ENCODE peak calls at places on chromosomes 4 and X, in six cellular contexts. One of them, this sample, is unnamed.

GRCh38 chr4:158710814-158711213 is 12.4 kb downstream of the PPID start:
- DNase-seq in cardiac muscle cell: no peak
- DNase-seq in neural crest cell: no peak
- DNase-seq in PC-9: no peak
- DNase-seq in astrocyte of the cerebellum: no peak
- DNase-seq in foreskin keratinocyte: no peak
- DNase-seq in this sample: no peak

GRCh38 chr4:121574618-121575017 is 122.2 kb downstream of the ANXA5 start:
- DNase-seq in cardiac muscle cell: no peak
- DNase-seq in neural crest cell: no peak
- DNase-seq in PC-9: no peak
- DNase-seq in astrocyte of the cerebellum: no peak
- DNase-seq in foreskin keratinocyte: no peak
- DNase-seq in this sample: no peak

GRCh38 chr4:81405900-81406401 is 65.8 kb downstream of the RASGEF1B start:
- DNase-seq in cardiac muscle cell: peak; percentile 86
- DNase-seq in neural crest cell: peak; percentile 58
- DNase-seq in PC-9: peak; percentile 8
- DNase-seq in astrocyte of the cerebellum: peak; percentile 70
- DNase-seq in foreskin keratinocyte: peak; percentile 63
- DNase-seq in this sample: peak; percentile 39

GRCh38 chr4:135839712-135840111 is 1638.1 kb upstream of the PABPC4L start:
- DNase-seq in cardiac muscle cell: no peak
- DNase-seq in neural crest cell: no peak
- DNase-seq in PC-9: no peak
- DNase-seq in astrocyte of the cerebellum: no peak
- DNase-seq in foreskin keratinocyte: no peak
- DNase-seq in this sample: no peak

GRCh38 chr4:15882675-15883086 is 55.9 kb downstream of the FGFBP1 start:
- DNase-seq in cardiac muscle cell: peak; percentile 81
- DNase-seq in neural crest cell: peak; percentile 37
- DNase-seq in PC-9: peak; percentile 51
- DNase-seq in astrocyte of the cerebellum: peak; percentile 82
- DNase-seq in foreskin keratinocyte: peak; percentile 74
- DNase-seq in this sample: peak; percentile 41

GRCh38 chrX:150362599-150363481 is at the start of gene MAMLD1:
- DNase-seq in cardiac muscle cell: peak; percentile 37
- DNase-seq in neural crest cell: peak; percentile 33
- DNase-seq in PC-9: peak; percentile 75
- DNase-seq in astrocyte of the cerebellum: no peak
- DNase-seq in foreskin keratinocyte: peak; percentile 51
- DNase-seq in this sample: peak; percentile 53

GRCh38 chr4:17726911-17727310 is 54.5 kb downstream of the FAM184B start:
- DNase-seq in cardiac muscle cell: no peak
- DNase-seq in neural crest cell: no peak
- DNase-seq in PC-9: no peak
- DNase-seq in astrocyte of the cerebellum: no peak
- DNase-seq in foreskin keratinocyte: peak; percentile 44
- DNase-seq in this sample: no peak

GRCh38 chrX:768596-768995 is 138.0 kb downstream of the SHOX start:
- DNase-seq in cardiac muscle cell: no peak
- DNase-seq in neural crest cell: no peak
- DNase-seq in PC-9: no peak
- DNase-seq in astrocyte of the cerebellum: no peak
- DNase-seq in foreskin keratinocyte: no peak
- DNase-seq in this sample: no peak

GRCh38 chr4:137981277-137981676 is 260.9 kb downstream of the SLC7A11 start:
- DNase-seq in cardiac muscle cell: no peak
- DNase-seq in neural crest cell: no peak
- DNase-seq in PC-9: no peak
- DNase-seq in astrocyte of the cerebellum: no peak
- DNase-seq in foreskin keratinocyte: peak; percentile 47
- DNase-seq in this sample: no peak

GRCh38 chr4:137909910-137910309 is 332.2 kb downstream of the SLC7A11 start:
- DNase-seq in cardiac muscle cell: peak; percentile 55
- DNase-seq in neural crest cell: no peak
- DNase-seq in PC-9: no peak
- DNase-seq in astrocyte of the cerebellum: no peak
- DNase-seq in foreskin keratinocyte: no peak
- DNase-seq in this sample: no peak

GRCh38 chr4:150960818-150961217 is 54.3 kb downstream of the LRBA start:
- DNase-seq in cardiac muscle cell: no peak
- DNase-seq in neural crest cell: no peak
- DNase-seq in PC-9: no peak
- DNase-seq in astrocyte of the cerebellum: no peak
- DNase-seq in foreskin keratinocyte: peak; percentile 45
- DNase-seq in this sample: no peak

GRCh38 chrX:63922221-63922620 is 137.2 kb upstream of the ARHGEF9 start:
- DNase-seq in cardiac muscle cell: no peak
- DNase-seq in neural crest cell: no peak
- DNase-seq in PC-9: no peak
- DNase-seq in astrocyte of the cerebellum: no peak
- DNase-seq in foreskin keratinocyte: peak; percentile 45
- DNase-seq in this sample: no peak

GRCh38 chr4:85318415-85318814 is 156.5 kb upstream of the ARHGAP24 start:
- DNase-seq in cardiac muscle cell: no peak
- DNase-seq in neural crest cell: no peak
- DNase-seq in PC-9: no peak
- DNase-seq in astrocyte of the cerebellum: no peak
- DNase-seq in foreskin keratinocyte: peak; percentile 78
- DNase-seq in this sample: no peak

GRCh38 chrX:146456058-146456457 is 353.5 kb upstream of the CXorf51B start:
- DNase-seq in cardiac muscle cell: no peak
- DNase-seq in neural crest cell: no peak
- DNase-seq in PC-9: no peak
- DNase-seq in astrocyte of the cerebellum: no peak
- DNase-seq in foreskin keratinocyte: no peak
- DNase-seq in this sample: no peak

GRCh38 chr4:143606470-143606869 is 93.0 kb downstream of the SMARCA5 start:
- DNase-seq in cardiac muscle cell: no peak
- DNase-seq in neural crest cell: no peak
- DNase-seq in PC-9: no peak
- DNase-seq in astrocyte of the cerebellum: no peak
- DNase-seq in foreskin keratinocyte: no peak
- DNase-seq in this sample: no peak

GRCh38 chr4:40769266-40769665 is 19.5 kb downstream of the NSUN7 start:
- DNase-seq in cardiac muscle cell: no peak
- DNase-seq in neural crest cell: no peak
- DNase-seq in PC-9: no peak
- DNase-seq in astrocyte of the cerebellum: peak; percentile 46
- DNase-seq in foreskin keratinocyte: no peak
- DNase-seq in this sample: no peak

GRCh38 chr4:186593587-186593973 is 38.2 kb upstream of the MTNR1A start:
- DNase-seq in cardiac muscle cell: no peak
- DNase-seq in neural crest cell: no peak
- DNase-seq in PC-9: no peak
- DNase-seq in astrocyte of the cerebellum: no peak
- DNase-seq in foreskin keratinocyte: no peak
- DNase-seq in this sample: no peak

GRCh38 chr4:90281956-90282355 is 154.8 kb downstream of the CCSER1 start:
- DNase-seq in cardiac muscle cell: no peak
- DNase-seq in neural crest cell: no peak
- DNase-seq in PC-9: no peak
- DNase-seq in astrocyte of the cerebellum: no peak
- DNase-seq in foreskin keratinocyte: no peak
- DNase-seq in this sample: no peak

GRCh38 chr4:1075809-1076524 is 37.4 kb downstream of the RNF212 start:
- DNase-seq in cardiac muscle cell: no peak
- DNase-seq in neural crest cell: no peak
- DNase-seq in PC-9: no peak
- DNase-seq in astrocyte of the cerebellum: no peak
- DNase-seq in foreskin keratinocyte: peak; percentile 53
- DNase-seq in this sample: no peak

GRCh38 chrX:48826135-48826875 is at the start of gene ERAS:
- DNase-seq in cardiac muscle cell: no peak
- DNase-seq in neural crest cell: no peak
- DNase-seq in PC-9: no peak
- DNase-seq in astrocyte of the cerebellum: no peak
- DNase-seq in foreskin keratinocyte: no peak
- DNase-seq in this sample: no peak

GRCh38 chrX:129932792-129933321 is 26.9 kb downstream of the UTP14A start:
- DNase-seq in cardiac muscle cell: no peak
- DNase-seq in neural crest cell: no peak
- DNase-seq in PC-9: peak; percentile 35
- DNase-seq in astrocyte of the cerebellum: no peak
- DNase-seq in foreskin keratinocyte: no peak
- DNase-seq in this sample: peak; percentile 35

GRCh38 chr4:145812902-145813301 is 125.7 kb downstream of the ZNF827 start:
- DNase-seq in cardiac muscle cell: no peak
- DNase-seq in neural crest cell: no peak
- DNase-seq in PC-9: peak; percentile 59
- DNase-seq in astrocyte of the cerebellum: no peak
- DNase-seq in foreskin keratinocyte: peak; percentile 96
- DNase-seq in this sample: no peak

GRCh38 chr4:125689839-125690238 is 375.1 kb downstream of the FAT4 start:
- DNase-seq in cardiac muscle cell: no peak
- DNase-seq in neural crest cell: no peak
- DNase-seq in PC-9: no peak
- DNase-seq in astrocyte of the cerebellum: no peak
- DNase-seq in foreskin keratinocyte: no peak
- DNase-seq in this sample: no peak

GRCh38 chr4:107835409-107835808 is 10.7 kb downstream of the SGMS2 start:
- DNase-seq in cardiac muscle cell: no peak
- DNase-seq in neural crest cell: no peak
- DNase-seq in PC-9: no peak
- DNase-seq in astrocyte of the cerebellum: no peak
- DNase-seq in foreskin keratinocyte: no peak
- DNase-seq in this sample: no peak

GRCh38 chrX:24219320-24219719 is 69.8 kb downstream of the ZFX start:
- DNase-seq in cardiac muscle cell: no peak
- DNase-seq in neural crest cell: no peak
- DNase-seq in PC-9: no peak
- DNase-seq in astrocyte of the cerebellum: no peak
- DNase-seq in foreskin keratinocyte: no peak
- DNase-seq in this sample: no peak

DNA sequence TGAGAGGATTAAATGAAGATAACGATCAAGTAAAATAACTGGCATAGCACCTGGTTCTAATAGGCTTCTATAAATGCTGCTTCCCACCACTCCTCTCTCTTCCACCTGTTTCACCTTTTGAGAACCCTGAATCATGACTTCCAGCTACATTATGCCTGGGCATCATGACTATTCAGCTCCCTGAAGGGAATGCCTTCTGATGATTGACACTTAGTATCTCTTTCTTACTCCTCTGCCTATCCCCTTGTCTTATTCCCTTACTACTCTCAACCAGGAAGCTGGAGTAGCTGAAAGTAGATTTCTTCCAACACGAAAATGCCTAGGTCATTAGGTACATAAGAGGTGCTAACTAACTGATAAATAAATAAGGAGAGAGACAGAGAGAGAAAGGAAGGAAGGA is 24.7 kb upstream of the CXCL8 start:
- DNase-seq in cardiac muscle cell: no peak
- DNase-seq in neural crest cell: no peak
- DNase-seq in PC-9: no peak
- DNase-seq in astrocyte of the cerebellum: no peak
- DNase-seq in foreskin keratinocyte: no peak
- DNase-seq in this sample: no peak
- TF ChIP-seq CTCF in cardiac muscle cell: no peak
- TF ChIP-seq CTCF in neural crest cell: no peak
- TF ChIP-seq CTCF in PC-9: no peak
- TF ChIP-seq CTCF in astrocyte of the cerebellum: no peak
- TF ChIP-seq CTCF in foreskin keratinocyte: no peak
- TF ChIP-seq CTCF in this sample: no peak

DNA sequence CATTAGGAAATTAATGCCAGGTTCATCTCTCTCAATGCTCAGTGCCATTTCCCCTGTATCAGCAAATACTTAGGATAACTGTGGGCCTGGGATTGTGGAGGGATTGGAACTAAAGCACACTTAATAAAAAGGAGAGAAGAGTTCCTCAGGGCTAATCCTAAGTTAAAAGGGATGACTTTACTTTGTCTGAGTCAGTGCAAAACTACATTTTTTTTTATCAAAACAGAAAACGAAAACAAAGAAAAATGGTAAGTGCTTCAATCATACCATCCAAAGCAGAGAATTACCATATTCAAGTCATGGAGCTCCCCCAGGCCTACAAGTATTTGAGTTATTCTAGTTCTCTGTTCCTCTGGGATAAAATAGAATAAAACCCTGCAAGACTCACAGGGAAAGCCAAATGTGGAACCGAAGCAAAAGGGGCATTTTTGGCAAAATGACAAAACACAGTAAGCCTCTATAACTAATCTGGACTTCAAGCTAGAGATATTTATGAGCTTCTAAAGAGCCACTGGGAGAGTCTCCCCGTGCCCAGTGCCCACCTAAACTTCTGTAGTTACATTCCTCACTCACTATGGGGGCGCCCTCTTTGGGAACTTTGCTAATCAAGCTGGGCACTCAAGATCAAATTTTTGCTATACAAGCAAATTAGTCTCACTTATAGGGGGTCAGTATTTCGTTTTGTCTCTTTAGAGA is 53.4 kb downstream of the PALLD start:
- DNase-seq in cardiac muscle cell: no peak
- DNase-seq in neural crest cell: no peak
- DNase-seq in PC-9: no peak
- DNase-seq in astrocyte of the cerebellum: peak; percentile 83
- DNase-seq in foreskin keratinocyte: peak; percentile 28
- DNase-seq in this sample: no peak
- TF ChIP-seq CTCF in cardiac muscle cell: no peak
- TF ChIP-seq CTCF in neural crest cell: no peak
- TF ChIP-seq CTCF in PC-9: no peak
- TF ChIP-seq CTCF in astrocyte of the cerebellum: no peak
- TF ChIP-seq CTCF in foreskin keratinocyte: no peak
- TF ChIP-seq CTCF in this sample: no peak

GRCh38 chrX:20063153-20063552 is 53.6 kb downstream of the MAP7D2 start:
- DNase-seq in cardiac muscle cell: no peak
- DNase-seq in neural crest cell: no peak
- DNase-seq in PC-9: no peak
- DNase-seq in astrocyte of the cerebellum: no peak
- DNase-seq in foreskin keratinocyte: no peak
- DNase-seq in this sample: no peak

GRCh38 chrX:20061869-20062254 is 54.8 kb downstream of the MAP7D2 start:
- DNase-seq in cardiac muscle cell: no peak
- DNase-seq in neural crest cell: no peak
- DNase-seq in PC-9: no peak
- DNase-seq in astrocyte of the cerebellum: peak; percentile 49
- DNase-seq in foreskin keratinocyte: peak; percentile 9
- DNase-seq in this sample: no peak

GRCh38 chrX:20066968-20067708 is 49.6 kb downstream of the MAP7D2 start:
- DNase-seq in cardiac muscle cell: peak; percentile 19
- DNase-seq in neural crest cell: no peak
- DNase-seq in PC-9: peak; percentile 21
- DNase-seq in astrocyte of the cerebellum: peak; percentile 41
- DNase-seq in foreskin keratinocyte: peak; percentile 45
- DNase-seq in this sample: no peak

GRCh38 chrX:20060961-20061868 is 55.5 kb downstream of the MAP7D2 start:
- DNase-seq in cardiac muscle cell: no peak
- DNase-seq in neural crest cell: no peak
- DNase-seq in PC-9: no peak
- DNase-seq in astrocyte of the cerebellum: no peak
- DNase-seq in foreskin keratinocyte: no peak
- DNase-seq in this sample: no peak

GRCh38 chrX:20063716-20064351 is 52.9 kb downstream of the MAP7D2 start:
- DNase-seq in cardiac muscle cell: no peak
- DNase-seq in neural crest cell: no peak
- DNase-seq in PC-9: no peak
- DNase-seq in astrocyte of the cerebellum: no peak
- DNase-seq in foreskin keratinocyte: no peak
- DNase-seq in this sample: no peak
- TF ChIP-seq CTCF in cardiac muscle cell: peak; percentile 28
- TF ChIP-seq CTCF in neural crest cell: peak; percentile 26
- TF ChIP-seq CTCF in PC-9: no peak
- TF ChIP-seq CTCF in astrocyte of the cerebellum: peak; percentile 29
- TF ChIP-seq CTCF in foreskin keratinocyte: peak; percentile 28
- TF ChIP-seq CTCF in this sample: no peak

GRCh38 chr4:11720292-11720691 is 291.6 kb upstream of the HS3ST1 start:
- DNase-seq in cardiac muscle cell: peak; percentile 57
- DNase-seq in neural crest cell: no peak
- DNase-seq in PC-9: no peak
- DNase-seq in astrocyte of the cerebellum: no peak
- DNase-seq in foreskin keratinocyte: peak; percentile 63
- DNase-seq in this sample: no peak
- TF ChIP-seq CTCF in cardiac muscle cell: peak; percentile 84
- TF ChIP-seq CTCF in neural crest cell: peak; percentile 81
- TF ChIP-seq CTCF in PC-9: peak; percentile 76
- TF ChIP-seq CTCF in astrocyte of the cerebellum: peak; percentile 90
- TF ChIP-seq CTCF in foreskin keratinocyte: peak; percentile 96
- TF ChIP-seq CTCF in this sample: peak; percentile 64

This sample was measured in nephron progenitor cell.